ENCODE peak calls at places on chromosomes 7 and 10, in ten cellular contexts. W is GM13977; O is activated CD4-positive, alpha-beta T cell treated with anti-CD3 and anti-CD28 coated beads for 48 hours; B is progenitor cell of endocrine pancreas; E is NCI-H1417; M is stimulated activated CD4-positive, alpha-beta T cell treated with anti-CD3 and anti-CD28 coated beads, Interleukin-2, amount 100 ng/mL, for 48 hours; H is AG04449; K is stomach; Z is cerebellum; F is activated CD8-positive, alpha-beta T cell treated with anti-CD3 and anti-CD28 coated beads for 36 hours. N is an unnamed sample.

GRCh38 chr7:91267558-91267955 is 3.3 kb downstream of the FZD1 start:
- DNase-seq in Z (no peak), M (no peak), F (no peak), K (no peak), B (no peak), O (no peak), H (no peak), W (no peak), E (no peak), N (no peak)

GRCh38 chr10:121662945-121663917 is 65.0 kb upstream of the FGFR2 start:
- DNase-seq in O (peak), M (peak), W (no peak), K (no peak), H (no peak), B (peak), E (no peak), F (peak), Z (no peak), N (peak)

GRCh38 chr10:104766341-104766740 is 125.3 kb downstream of the SORCS3 start:
- DNase-seq in Z (no peak), H (no peak), E (no peak), M (no peak), W (no peak), F (no peak), K (no peak), O (no peak), B (no peak), N (peak)

GRCh38 chr10:110918269-110918632 is 729 bp downstream of the BBIP1 start:
- DNase-seq in W (no peak), F (peak), M (no peak), K (peak), H (peak), E (no peak), O (peak), Z (no peak), B (no peak), N (no peak)

GRCh38 chr7:134703241-134703594 is 56.6 kb downstream of the BPGM start:
- DNase-seq in O (no peak), E (no peak), W (no peak), H (no peak), F (no peak), B (no peak), Z (no peak), M (no peak), K (no peak), N (no peak)

GRCh38 chr10:100904903-100905302 is 7.9 kb upstream of the SLF2 start:
- DNase-seq in Z (no peak), H (no peak), W (no peak), K (no peak), O (no peak), E (no peak), F (no peak), B (no peak), M (no peak), N (no peak)

GRCh38 chr7:99121496-99122021 is 22.3 kb downstream of the SMURF1 start:
- DNase-seq in O (no peak), B (no peak), W (no peak), E (no peak), M (no peak), Z (no peak), F (no peak), H (no peak), K (no peak), N (no peak)

GRCh38 chr7:51275532-51275931 is 41.1 kb downstream of the COBL start:
- DNase-seq in B (peak), H (no peak), O (no peak), M (no peak), F (no peak), E (no peak), W (no peak), Z (no peak), K (no peak), N (no peak)

GRCh38 chr10:78739411-78740053 is 329.2 kb upstream of the ZMIZ1 start:
- DNase-seq in M (no peak), B (no peak), W (no peak), Z (no peak), K (no peak), E (no peak), O (no peak), F (no peak), H (no peak), N (no peak)

GRCh38 chr10:125037145-125037544 is 95.2 kb downstream of the ZRANB1 start:
- DNase-seq in O (no peak), B (no peak), H (no peak), K (no peak), Z (no peak), F (no peak), M (no peak), E (no peak), W (no peak), N (no peak)

GRCh38 chr7:20438248-20438647 is 107.5 kb downstream of the ITGB8 start:
- DNase-seq in M (no peak), F (no peak), E (no peak), O (no peak), B (no peak), W (no peak), H (no peak), Z (no peak), K (no peak), N (no peak)

GRCh38 chr10:79884006-79884405 is 57.5 kb downstream of the NUTM2E start:
- DNase-seq in F (no peak), O (no peak), Z (peak), K (no peak), B (no peak), M (no peak), E (no peak), H (no peak), W (no peak), N (no peak)

GRCh38 chr10:17512341-17513001 is 58.1 kb upstream of the ST8SIA6 start:
- DNase-seq in E (no peak), M (no peak), F (no peak), K (peak), B (no peak), H (peak), Z (no peak), W (no peak), O (no peak), N (no peak)

GRCh38 chr7:152395115-152395514 is 40.7 kb downstream of the KMT2C start:
- DNase-seq in F (peak), O (no peak), Z (no peak), K (no peak), M (no peak), W (no peak), B (no peak), E (no peak), H (no peak), N (no peak)

GRCh38 chr10:5400843-5401242 is 3.8 kb downstream of the TUBAL3 start:
- DNase-seq in W (no peak), O (no peak), E (no peak), Z (no peak), K (no peak), B (no peak), F (no peak), M (no peak), H (no peak), N (no peak)

GRCh38 chr7:139479620-139480019 is 3.9 kb downstream of the KLRG2 start:
- DNase-seq in K (no peak), M (no peak), F (no peak), E (no peak), H (no peak), O (no peak), Z (no peak), B (no peak), W (no peak), N (no peak)

GRCh38 chr10:93554760-93555432 is 11.6 kb upstream of the FFAR4 start:
- DNase-seq in B (peak), F (peak), E (peak), H (no peak), M (peak), W (peak), O (peak), Z (peak), K (peak), N (peak)

GRCh38 chr10:44172883-44173557 is 211.9 kb downstream of the CXCL12 start:
- DNase-seq in F (no peak), H (no peak), M (no peak), Z (no peak), W (no peak), B (no peak), O (no peak), K (no peak), E (no peak), N (no peak)

GRCh38 chr7:1669486-1669951 is 558 bp upstream of the ELFN1 start:
- DNase-seq in K (no peak), B (peak), W (peak), F (peak), Z (no peak), E (peak), H (no peak), O (no peak), M (no peak), N (no peak)

GRCh38 chr7:103854611-103855010 is 134.8 kb downstream of the RELN start:
- DNase-seq in K (no peak), F (no peak), Z (no peak), O (no peak), W (no peak), B (no peak), H (no peak), M (no peak), E (no peak), N (no peak)

GRCh38 chr10:45000138-45000763 is 472 bp upstream of the ZNF22 start:
- DNase-seq in Z (no peak), B (no peak), M (no peak), F (no peak), K (no peak), H (no peak), E (no peak), W (no peak), O (no peak), N (no peak)

GRCh38 chr10:26441491-26442214 is 3.5 kb downstream of the APBB1IP start:
- DNase-seq in E (no peak), O (no peak), F (peak), M (no peak), B (no peak), K (no peak), Z (no peak), W (no peak), H (no peak), N (no peak)

GRCh38 chr7:73865738-73866445 is 4.9 kb downstream of the TMEM270 start:
- DNase-seq in H (no peak), O (peak), E (peak), W (peak), Z (peak), F (peak), K (peak), M (no peak), B (no peak), N (peak)

GRCh38 chr7:40815512-40815911 is 680.7 kb downstream of the SUGCT start:
- DNase-seq in K (no peak), M (no peak), H (no peak), F (no peak), E (no peak), B (no peak), Z (no peak), W (no peak), O (no peak), N (no peak)

GRCh38 chr7:43559171-43559938 is 23.6 kb upstream of the STK17A start:
- DNase-seq in W (no peak), B (no peak), F (no peak), E (no peak), O (no peak), H (no peak), Z (no peak), M (no peak), K (no peak), N (no peak)

GRCh38 chr10:5142199-5142598 is 42.8 kb downstream of the AKR1C8 start:
- DNase-seq in K (no peak), W (no peak), O (no peak), E (no peak), M (no peak), Z (no peak), F (no peak), H (no peak), B (no peak), N (no peak)